ENCODE peak calls at places on chromosomes 7 and 10, in seven cellular contexts. T is astrocyte of the cerebellum; Y is GF-D8; B is stimulated activated CD4-positive, alpha-beta T cell treated with anti-CD3 and anti-CD28 coated beads, Interleukin-15, amount 100 ng/mL, for 24 hours; E is HCT116; J is NCI-H510A; N is CMK. V is an unnamed sample.

GRCh38 chr10:44199267-44199666 is 185.6 kb downstream of the CXCL12 start:
- DNase-seq in T (no peak), Y (no peak), B (no peak), E (no peak), N (no peak), J (no peak), V (no peak)

GRCh38 chr7:134546903-134547737 is 1.8 kb upstream of the AKR1B15 start:
- DNase-seq in Y (peak; percentile 18), N (peak; percentile 4), E (peak; percentile 56), J (peak; percentile 39), B (peak; percentile 80), T (peak; percentile 22), V (peak; percentile 72)

GRCh38 chr7:34281260-34281659 is 375.9 kb downstream of the BMPER start:
- DNase-seq in T (no peak), J (no peak), N (peak; percentile 12), Y (no peak), E (no peak), B (no peak), V (no peak)

GRCh38 chr10:61978965-61979364 is 77.5 kb downstream of the ARID5B start:
- DNase-seq in N (no peak), T (no peak), B (no peak), E (no peak), Y (no peak), J (no peak), V (no peak)

GRCh38 chr7:121755286-121755685 is 117.7 kb upstream of the PTPRZ1 start:
- DNase-seq in E (no peak), N (no peak), T (no peak), Y (no peak), J (no peak), B (no peak), V (no peak)

GRCh38 chr10:3265081-3265480 is 92.5 kb upstream of the PITRM1 start:
- DNase-seq in Y (no peak), J (no peak), N (no peak), B (no peak), E (no peak), T (no peak), V (no peak)

GRCh38 chr7:135946289-135947055 is 30.7 kb downstream of the MTPN start:
- DNase-seq in Y (no peak), J (no peak), T (no peak), E (no peak), B (no peak), N (no peak), V (no peak)

GRCh38 chr7:135748770-135749169 is at the start of gene FAM180A:
- DNase-seq in E (no peak), Y (no peak), J (no peak), B (no peak), T (no peak), N (no peak), V (no peak)

GRCh38 chr10:43076311-43076875 is 476 bp upstream of the RET start:
- DNase-seq in E (no peak), N (no peak), Y (no peak), J (no peak), B (peak; percentile 12), T (no peak), V (peak; percentile 31)

GRCh38 chr7:30804078-30804661 is 33.0 kb downstream of the MINDY4 start:
- DNase-seq in B (no peak), E (no peak), J (no peak), N (no peak), T (peak; percentile 87), Y (no peak), V (no peak)

GRCh38 chr7:18529213-18529612 is 33.7 kb downstream of the HDAC9 start:
- DNase-seq in Y (no peak), J (no peak), N (no peak), E (no peak), B (no peak), T (no peak), V (no peak)

GRCh38 chr10:13120786-13121499 is 21.0 kb downstream of the OPTN start:
- DNase-seq in E (no peak), N (no peak), B (no peak), J (no peak), T (no peak), Y (no peak), V (no peak)

GRCh38 chr7:27197137-27198042 is 2.5 kb downstream of the HOXA13 start:
- DNase-seq in N (no peak), Y (no peak), T (no peak), E (no peak), B (no peak), J (no peak), V (no peak)

GRCh38 chr10:77716943-77717735 is 79.5 kb upstream of the KCNMA1 start:
- DNase-seq in J (no peak), B (no peak), N (no peak), Y (no peak), E (no peak), T (no peak), V (no peak)

GRCh38 chr7:77475181-77475580 is 59.0 kb upstream of the GSAP start:
- DNase-seq in T (no peak), Y (no peak), B (no peak), E (no peak), N (no peak), J (no peak), V (no peak)

GRCh38 chr7:127900735-127901685 is 130.2 kb downstream of the LRRC4 start:
- DNase-seq in N (no peak), E (no peak), Y (no peak), J (no peak), T (peak; percentile 24), B (no peak), V (no peak)

GRCh38 chr10:79142064-79142491 is 73.3 kb downstream of the ZMIZ1 start:
- DNase-seq in B (no peak), N (no peak), E (no peak), J (no peak), Y (no peak), T (no peak), V (no peak)

GRCh38 chr10:82378146-82378545 is 503.2 kb downstream of the NRG3 start:
- DNase-seq in E (no peak), T (peak; percentile 8), N (no peak), Y (no peak), J (no peak), B (no peak), V (no peak)

GRCh38 chr10:77603529-77603927 is 34.1 kb downstream of the KCNMA1 start:
- DNase-seq in T (no peak), J (peak; percentile 39), E (no peak), Y (no peak), B (no peak), N (no peak), V (peak; percentile 29)

GRCh38 chr10:118939216-118940007 is 90.1 kb upstream of the NANOS1 start:
- DNase-seq in Y (no peak), N (no peak), B (no peak), T (no peak), E (no peak), J (no peak), V (no peak)

GRCh38 chr10:3786295-3786981 is 1.4 kb upstream of the KLF6 start:
- DNase-seq in N (no peak), B (peak; percentile 62), Y (no peak), J (no peak), T (no peak), E (peak; percentile 71), V (no peak)

GRCh38 chr10:109974509-109975191 is 33.1 kb upstream of the ADD3 start:
- DNase-seq in T (no peak), B (no peak), Y (no peak), E (no peak), N (no peak), J (no peak), V (no peak)

GRCh38 chr10:106863549-106863948 is 301.0 kb downstream of the SORCS1 start:
- DNase-seq in N (no peak), E (no peak), Y (no peak), J (no peak), T (no peak), B (no peak), V (no peak)

GRCh38 chr10:93991101-93991500 is 2.6 kb upstream of the PLCE1 start:
- DNase-seq in J (no peak), T (no peak), Y (no peak), N (no peak), E (no peak), B (no peak), V (no peak)

GRCh38 chr10:107152087-107152486 is 12.4 kb downstream of the SORCS1 start:
- DNase-seq in Y (no peak), E (no peak), J (no peak), N (no peak), T (no peak), B (no peak), V (no peak)

GRCh38 chr10:101139421-101139911 is 8.4 kb downstream of the TLX1 start:
- DNase-seq in B (no peak), Y (no peak), E (no peak), N (no peak), T (no peak), J (no peak), V (no peak)

GRCh38 chr7:31934551-31934950 is 135.7 kb downstream of the PDE1C start:
- DNase-seq in B (no peak), N (no peak), Y (no peak), E (no peak), J (no peak), T (no peak), V (no peak)

GRCh38 chr10:96671207-96671890 is 49.0 kb downstream of the PIK3AP1 start:
- DNase-seq in J (no peak), B (no peak), E (no peak), N (no peak), Y (no peak), T (no peak), V (no peak)

GRCh38 chr7:102236592-102237287 is 49.9 kb upstream of the SH2B2 start:
- DNase-seq in E (peak; percentile 28), B (peak; percentile 62), J (no peak), N (no peak), T (peak; percentile 12), Y (no peak), V (no peak)

GRCh38 chr10:69515699-69516547 is 57.3 kb downstream of the NEUROG3 start:
- DNase-seq in B (peak; percentile 85), T (peak; percentile 35), N (peak; percentile 39), J (peak; percentile 49), Y (peak; percentile 9), E (peak; percentile 47), V (peak; percentile 37)

GRCh38 chr7:144529269-144529926 is 125.9 kb upstream of the NOBOX start:
- DNase-seq in N (no peak), T (no peak), B (no peak), Y (no peak), E (no peak), J (no peak), V (no peak)